ENCODE peak calls at places on chromosomes 3 and 15, in six cellular contexts. L is EL, W is NCI-H1694, A is NCI-H2029, T is iPS DF 19.7, M is ureter. I is an unnamed sample.

GRCh38 chr15:69317392-69317841 is 18.7 kb downstream of the PAQR5 start:
- DNase-seq in L (no peak), W (no peak), A (no peak), T (no peak), M (no peak), I (no peak)

GRCh38 chr3:147113293-147114045 is 292.9 kb downstream of the ZIC4 start:
- DNase-seq in L (peak), W (no peak), A (no peak), T (no peak), M (no peak), I (peak)

GRCh38 chr15:99454107-99454809 is 111.5 kb upstream of the MEF2A start:
- DNase-seq in L (no peak), W (no peak), A (no peak), T (no peak), M (no peak), I (no peak)

GRCh38 chr15:33113666-33114483 is 80.6 kb downstream of the FMN1 start:
- DNase-seq in L (no peak), W (no peak), A (no peak), T (no peak), M (no peak), I (no peak)

GRCh38 chr3:100400424-100400781 is 486 bp downstream of the TOMM70 start:
- DNase-seq in L (peak), W (no peak), A (no peak), T (no peak), M (no peak), I (peak)

GRCh38 chr3:32646761-32647160 is 38.2 kb upstream of the CNOT10 start:
- DNase-seq in L (peak), W (no peak), A (no peak), T (no peak), M (no peak), I (no peak)

GRCh38 chr15:90957105-90957790 is 2.6 kb downstream of the RCCD1 start:
- DNase-seq in L (peak), W (no peak), A (no peak), T (no peak), M (no peak), I (peak)

GRCh38 chr3:184732133-184732532 is 20.3 kb upstream of the MAGEF1 start:
- DNase-seq in L (no peak), W (no peak), A (no peak), T (no peak), M (peak), I (no peak)

GRCh38 chr3:17632401-17633100 is 109.9 kb downstream of the TBC1D5 start:
- DNase-seq in L (peak), W (no peak), A (no peak), T (no peak), M (no peak), I (peak)

GRCh38 chr15:85636351-85636750 is 158.4 kb downstream of the KLHL25 start:
- DNase-seq in L (no peak), W (no peak), A (no peak), T (no peak), M (no peak), I (no peak)

I was measured in mesenchymal stem cell.